ENCODE peak calls at places on chromosome 21, in seven cellular contexts. R is brain microvascular endothelial cell; I is spleen; Y is activated CD4-positive, alpha-beta memory T cell treated with anti-CD3 and anti-CD28 coated beads, Interleukin-2, amount 10 ng/mL, durations not matched to agents 7 days and 5 days; D is left cardiac atrium; B is SHP77; H is NCI-H2081. M is an unnamed sample.
A peak's percentile ranks its signal among the peaks of the same experiment; 100 is the strongest.

GRCh38 chr21:33578959-33579542 is 9.4 kb downstream of the DONSON start:
- DNase-seq in I (no peak), H (no peak), R (no peak), D (no peak), B (no peak), Y (no peak), M (no peak)

GRCh38 chr21:44764319-44765230 is 37.0 kb downstream of the UBE2G2 start:
- DNase-seq in R (no peak), B (no peak), H (no peak), I (peak; percentile 62), Y (no peak), D (no peak), M (no peak)

GRCh38 chr21:36349315-36349714 is 29.3 kb downstream of the MORC3 start:
- DNase-seq in D (no peak), R (no peak), Y (no peak), I (no peak), H (no peak), B (no peak), M (no peak)

GRCh38 chr21:33229776-33230517 is at the start of gene IFNAR2:
- DNase-seq in Y (peak; percentile 78), D (peak; percentile 82), B (peak; percentile 60), R (peak; percentile 35), H (peak; percentile 40), I (peak; percentile 96), M (peak; percentile 71)

GRCh38 chr21:25169370-25169769 is 437.9 kb downstream of the MRPL39 start:
- DNase-seq in B (no peak), R (no peak), I (no peak), Y (no peak), D (no peak), H (no peak), M (no peak)

GRCh38 chr21:42650441-42651421 is 2.7 kb upstream of the PDE9A start:
- DNase-seq in H (no peak), D (peak; percentile 12), B (no peak), R (no peak), I (peak; percentile 61), Y (no peak), M (no peak)

GRCh38 chr21:41899431-41900202 is 20.5 kb upstream of the PRDM15 start:
- DNase-seq in I (no peak), R (no peak), Y (peak; percentile 32), H (no peak), B (no peak), D (no peak), M (no peak)

GRCh38 chr21:41754481-41754891 is 12.4 kb downstream of the RIPK4 start:
- DNase-seq in H (no peak), R (no peak), Y (no peak), B (no peak), I (no peak), D (no peak), M (no peak)

GRCh38 chr21:43802713-43803313 is 13.4 kb downstream of the RRP1 start:
- DNase-seq in H (no peak), D (peak; percentile 14), B (no peak), Y (no peak), R (no peak), I (peak; percentile 68), M (no peak)

GRCh38 chr21:45726438-45726837 is 82.9 kb downstream of the PCBP3 start:
- DNase-seq in I (no peak), B (no peak), H (no peak), Y (no peak), R (no peak), D (no peak), M (no peak)

GRCh38 chr21:45629046-45629981 is 14.2 kb upstream of the PCBP3 start:
- DNase-seq in B (no peak), H (no peak), I (no peak), R (no peak), D (no peak), Y (no peak), M (no peak)

GRCh38 chr21:42724226-42724920 is 71.0 kb downstream of the PDE9A start:
- DNase-seq in D (peak; percentile 51), B (no peak), Y (no peak), R (peak; percentile 90), I (no peak), H (no peak), M (no peak)

GRCh38 chr21:40049031-40049958 is 182.1 kb downstream of the PCP4 start:
- DNase-seq in D (no peak), H (peak; percentile 50), Y (no peak), B (peak; percentile 33), R (no peak), I (no peak), M (no peak)

GRCh38 chr21:44549525-44550211 is 1.6 kb downstream of the KRTAP10-2 start:
- DNase-seq in B (no peak), R (no peak), D (no peak), Y (peak; percentile 13), H (no peak), I (peak; percentile 72), M (no peak)

GRCh38 chr21:15005391-15005790 is 59.4 kb downstream of the NRIP1 start:
- DNase-seq in B (no peak), I (peak; percentile 75), R (no peak), H (peak; percentile 8), Y (peak; percentile 17), D (no peak), M (no peak)

GRCh38 chr21:38282921-38283320 is 26.1 kb downstream of the KCNJ15 start:
- DNase-seq in R (no peak), D (no peak), H (no peak), I (no peak), B (no peak), Y (no peak), M (no peak)

GRCh38 chr21:34223376-34223775 is 140.4 kb upstream of the KCNE2 start:
- DNase-seq in Y (no peak), D (no peak), H (no peak), I (no peak), R (no peak), B (no peak), M (no peak)

GRCh38 chr21:27201197-27201596 is 234.3 kb upstream of the ADAMTS5 start:
- DNase-seq in Y (no peak), B (no peak), R (peak; percentile 16), I (no peak), H (no peak), D (no peak), M (no peak)

GRCh38 chr21:43911015-43911934 is 46.3 kb downstream of the AGPAT3 start:
- DNase-seq in I (no peak), H (no peak), R (no peak), B (no peak), Y (no peak), D (no peak), M (no peak)

GRCh38 chr21:43348801-43349261 is 78.1 kb downstream of the SIK1 start:
- DNase-seq in Y (no peak), R (peak; percentile 59), I (no peak), D (peak; percentile 61), H (no peak), B (no peak), M (no peak)

GRCh38 chr21:17451364-17451869 is 61.4 kb upstream of the CXADR start:
- DNase-seq in H (no peak), B (no peak), R (peak; percentile 68), I (no peak), D (no peak), Y (no peak), M (no peak)

GRCh38 chr21:45406801-45407628 is 2.0 kb downstream of the COL18A1 start:
- DNase-seq in D (peak; percentile 36), R (no peak), H (no peak), I (peak; percentile 59), B (no peak), Y (no peak), M (no peak)

GRCh38 chr21:20998886-20999285 is 677 bp downstream of the NCAM2 start:
- DNase-seq in R (no peak), D (no peak), Y (no peak), H (no peak), I (no peak), B (no peak), M (no peak)

GRCh38 chr21:44919111-44919912 is 1.4 kb downstream of the ITGB2 start:
- DNase-seq in B (no peak), Y (no peak), D (peak; percentile 24), H (no peak), R (no peak), I (peak; percentile 89), M (no peak)

GRCh38 chr21:41947596-41948403 is 6.0 kb downstream of the C2CD2 start:
- DNase-seq in I (peak; percentile 77), B (no peak), Y (no peak), H (no peak), R (no peak), D (peak; percentile 42), M (no peak)

GRCh38 chr21:45996311-45997204 is 15.0 kb downstream of the COL6A1 start:
- DNase-seq in D (no peak), Y (no peak), R (no peak), B (no peak), H (no peak), I (peak; percentile 64), M (no peak)

GRCh38 chr21:31630062-31630711 is 29.3 kb upstream of the SOD1 start:
- DNase-seq in D (peak; percentile 51), B (peak; percentile 24), H (no peak), Y (no peak), R (peak; percentile 97), I (no peak), M (no peak)

GRCh38 chr21:42304556-42305454 is 10.4 kb downstream of the TFF3 start:
- DNase-seq in R (no peak), D (no peak), Y (no peak), I (no peak), B (no peak), H (no peak), M (no peak)

GRCh38 chr21:33247596-33247995 is 17.9 kb downstream of the IFNAR2 start:
- DNase-seq in D (no peak), H (no peak), B (no peak), R (no peak), I (no peak), Y (no peak), M (no peak)

GRCh38 chr21:17805966-17806365 is 13.2 kb downstream of the C21orf91 start:
- DNase-seq in H (no peak), I (no peak), D (no peak), Y (no peak), R (no peak), B (no peak), M (no peak)

GRCh38 chr21:45318556-45319341 is 31.1 kb upstream of the POFUT2 start:
- DNase-seq in R (no peak), B (no peak), I (peak; percentile 84), Y (no peak), D (peak; percentile 90), H (no peak), M (no peak)

GRCh38 chr21:26881504-26882228 is 36.5 kb upstream of the ADAMTS1 start:
- DNase-seq in D (no peak), R (no peak), H (peak; percentile 0), Y (no peak), B (no peak), I (no peak), M (no peak)

GRCh38 chr21:34969431-34970036 is 79.6 kb downstream of the RUNX1 start:
- DNase-seq in D (no peak), H (no peak), Y (no peak), B (no peak), I (no peak), R (no peak), M (no peak)

GRCh38 chr21:23452384-23453083 is 2154.7 kb downstream of the MRPL39 start:
- DNase-seq in H (no peak), R (no peak), Y (no peak), I (no peak), D (no peak), B (peak; percentile 14), M (no peak)

GRCh38 chr21:45104560-45104959 is 30.2 kb downstream of the ADARB1 start:
- DNase-seq in H (no peak), D (no peak), I (no peak), B (no peak), Y (no peak), R (no peak), M (no peak)

GRCh38 chr21:43740497-43741156 is 21.7 kb downstream of the PDXK start:
- DNase-seq in B (peak; percentile 30), D (no peak), Y (peak; percentile 42), I (no peak), R (no peak), H (no peak), M (no peak)

GRCh38 chr21:17554619-17555472 is 42.0 kb downstream of the CXADR start:
- DNase-seq in D (no peak), R (no peak), Y (no peak), I (no peak), B (no peak), H (no peak), M (no peak)